ENCODE peak calls at places on chromosomes 12 and 14, in six cellular contexts. G, T, J, L, I and S are unnamed samples.

GRCh38 chr12:52280796-52281560 is 6.5 kb downstream of the KRT86 start:
- DNase-seq in T (peak; percentile 96), J (no peak), G (peak; percentile 13), I (no peak), L (peak; percentile 50), S (no peak)

GRCh38 chr12:22064968-22065367 is 18.9 kb downstream of the CMAS start:
- DNase-seq in L (no peak), I (no peak), T (no peak), G (no peak), J (no peak), S (no peak)

GRCh38 chr12:111034911-111035577 is 114.7 kb upstream of the MYL2 start:
- DNase-seq in G (no peak), L (no peak), I (no peak), T (no peak), J (peak; percentile 25), S (no peak)

GRCh38 chr12:95763809-95764253 is 26.7 kb downstream of the NTN4 start:
- DNase-seq in T (peak; percentile 28), L (peak; percentile 44), J (no peak), G (no peak), I (no peak), S (no peak)

GRCh38 chr14:26595922-26596721 is 1.7 kb downstream of the NOVA1 start:
- DNase-seq in J (peak; percentile 49), T (no peak), L (no peak), G (no peak), I (no peak), S (no peak)

GRCh38 chr14:101601603-101602465 is 40.5 kb downstream of the DIO3 start:
- DNase-seq in G (no peak), T (no peak), L (no peak), J (no peak), I (no peak), S (no peak)

GRCh38 chr12:43063642-43064041 is 474.1 kb upstream of the PRICKLE1 start:
- DNase-seq in J (no peak), L (peak; percentile 25), G (no peak), T (peak; percentile 32), I (no peak), S (no peak)

GRCh38 chr14:33469898-33470297 is 481.0 kb downstream of the EGLN3 start:
- DNase-seq in L (no peak), T (no peak), G (no peak), J (no peak), I (no peak), S (no peak)

GRCh38 chr14:20855652-20856291 is 35.4 kb upstream of the RNASE3 start:
- DNase-seq in L (peak; percentile 40), T (no peak), G (peak; percentile 68), I (peak; percentile 27), J (peak; percentile 3), S (peak; percentile 61)

GRCh38 chr14:70697681-70698080 is 56.0 kb downstream of the TTC9 start:
- DNase-seq in L (no peak), J (no peak), T (no peak), I (no peak), G (no peak), S (no peak)

GRCh38 chr14:69055125-69055524 is 76.0 kb upstream of the ACTN1 start:
- DNase-seq in J (no peak), T (no peak), I (no peak), G (no peak), L (no peak), S (no peak)

GRCh38 chr12:45299132-45299692 is 83.3 kb downstream of the ANO6 start:
- DNase-seq in I (no peak), G (no peak), L (no peak), T (no peak), J (peak; percentile 14), S (no peak)

GRCh38 chr12:50107416-50108268 is 3.8 kb downstream of the GPD1 start:
- DNase-seq in T (no peak), L (no peak), J (no peak), I (no peak), G (no peak), S (no peak)

GRCh38 chr14:75432406-75432805 is 4.6 kb downstream of the JDP2 start:
- DNase-seq in T (no peak), I (no peak), G (no peak), J (no peak), L (no peak), S (no peak)

GRCh38 chr14:95394981-95395737 is 75.5 kb upstream of the CLMN start:
- DNase-seq in J (no peak), T (no peak), L (no peak), I (no peak), G (no peak), S (no peak)

GRCh38 chr14:22428681-22429315 is 160.2 kb downstream of the DAD1 start:
- DNase-seq in I (no peak), L (no peak), T (no peak), G (no peak), J (no peak), S (no peak)

GRCh38 chr14:23069413-23069806 is 12.1 kb upstream of the CDH24 start:
- DNase-seq in I (no peak), T (no peak), L (no peak), G (no peak), J (no peak), S (no peak)

GRCh38 chr12:5588231-5588995 is 156.5 kb downstream of the NTF3 start:
- DNase-seq in T (no peak), G (no peak), I (no peak), J (no peak), L (peak; percentile 54), S (no peak)

GRCh38 chr12:3745152-3745551 is 7.8 kb downstream of the CRACR2A start:
- DNase-seq in J (no peak), I (peak; percentile 19), L (no peak), T (no peak), G (no peak), S (no peak)

GRCh38 chr12:52390739-52391617 is 5.5 kb upstream of the KRT84 start:
- DNase-seq in G (no peak), T (no peak), I (peak; percentile 5), L (no peak), J (no peak), S (peak; percentile 6)